ENCODE peak calls at places on chromosomes 1 and 21, in five cellular contexts. A, B, F, J and Q are unnamed samples.

GRCh38 chr1:30905898-30906620 is 2.5 kb downstream of the SDC3 start:
- DNase-seq in J (no peak), A (no peak), F (no peak), B (no peak), Q (no peak)

GRCh38 chr1:116951175-116951935 is 41.6 kb downstream of the PTGFRN start:
- DNase-seq in A (peak; percentile 57), F (no peak), J (peak; percentile 90), B (peak; percentile 77), Q (peak; percentile 26)

GRCh38 chr1:159177273-159177907 is 6.0 kb downstream of the CADM3 start:
- DNase-seq in J (peak; percentile 83), B (peak; percentile 81), F (peak; percentile 91), A (peak; percentile 20), Q (peak; percentile 82)

GRCh38 chr1:194347184-194347583 is 1160.8 kb upstream of the B3GALT2 start:
- DNase-seq in F (peak; percentile 2), B (no peak), J (no peak), A (no peak), Q (no peak)

GRCh38 chr1:248348475-248348874 is at the start of gene OR14C36:
- DNase-seq in A (no peak), J (no peak), F (no peak), B (no peak), Q (no peak)

GRCh38 chr1:203291201-203292096 is 13.9 kb upstream of the BTG2 start:
- DNase-seq in F (no peak), J (no peak), B (no peak), A (no peak), Q (no peak)

GRCh38 chr1:16440150-16440479 is 409 bp upstream of the NECAP2 start:
- DNase-seq in J (no peak), B (no peak), A (no peak), F (no peak), Q (peak; percentile 5)

GRCh38 chr1:41360074-41361027 is 883 bp upstream of the FOXO6 start:
- DNase-seq in A (peak; percentile 18), F (peak; percentile 80), J (no peak), B (no peak), Q (peak; percentile 46)

GRCh38 chr1:53629101-53629691 is 109.8 kb downstream of the GLIS1 start:
- DNase-seq in J (no peak), F (no peak), A (no peak), B (no peak), Q (no peak)

GRCh38 chr1:16210581-16210980 is 1.9 kb downstream of the ARHGEF19 start:
- DNase-seq in J (no peak), A (no peak), B (no peak), F (no peak), Q (no peak)

GRCh38 chr1:10980841-10981727 is 31.4 kb upstream of the TARDBP start:
- DNase-seq in B (no peak), A (no peak), F (no peak), J (peak; percentile 52), Q (no peak)

GRCh38 chr1:153633161-153633746 is 612 bp upstream of the CHTOP start:
- DNase-seq in J (no peak), F (no peak), A (no peak), B (no peak), Q (peak; percentile 39)

GRCh38 chr1:41539999-41540398 is 55.5 kb upstream of the EDN2 start:
- DNase-seq in B (no peak), J (no peak), A (peak; percentile 2), F (no peak), Q (no peak)

GRCh38 chr1:113904674-113905434 is at the start of the genes AP4B1 and DCLRE1B:
- DNase-seq in B (peak; percentile 100), J (peak; percentile 100), F (peak; percentile 100), A (peak; percentile 99), Q (peak; percentile 99)

GRCh38 chr1:39213511-39214002 is 9.1 kb downstream of the MACF1 start:
- DNase-seq in B (peak; percentile 41), J (peak; percentile 46), F (peak; percentile 57), A (no peak), Q (no peak)

GRCh38 chr1:19315378-19316206 is 3.5 kb downstream of the SLC66A1 start:
- DNase-seq in B (peak; percentile 47), A (no peak), J (peak; percentile 47), F (no peak), Q (peak; percentile 48)

GRCh38 chr1:228154685-228155571 is 5.2 kb downstream of the GJC2 start:
- DNase-seq in B (no peak), F (no peak), J (no peak), A (peak; percentile 7), Q (no peak)

GRCh38 chr1:185565314-185565713 is 168.9 kb upstream of the HMCN1 start:
- DNase-seq in A (no peak), J (peak; percentile 33), F (peak; percentile 10), B (no peak), Q (peak; percentile 28)

GRCh38 chr21:32611471-32611997 is 643 bp downstream of the CFAP298 start:
- DNase-seq in J (peak; percentile 32), A (no peak), B (peak; percentile 39), F (peak; percentile 42), Q (peak; percentile 17)

GRCh38 chr1:154445040-154445472 is 39.9 kb downstream of the IL6R start:
- DNase-seq in F (peak; percentile 38), A (no peak), J (no peak), B (no peak), Q (peak; percentile 74)

GRCh38 chr1:43366601-43367025 is 1.2 kb downstream of the ELOVL1 start:
- DNase-seq in J (no peak), B (no peak), A (no peak), F (peak; percentile 52), Q (peak; percentile 51)

GRCh38 chr21:16563795-16564194 is 834.0 kb downstream of the USP25 start:
- DNase-seq in F (peak; percentile 92), J (peak; percentile 62), A (no peak), B (peak; percentile 62), Q (peak; percentile 44)

GRCh38 chr21:27564684-27565280 is 597.9 kb upstream of the ADAMTS5 start:
- DNase-seq in J (peak; percentile 71), A (peak; percentile 27), F (peak; percentile 65), B (peak; percentile 68), Q (peak; percentile 52)

GRCh38 chr21:42092805-42093590 is 21.9 kb downstream of the UMODL1 start:
- DNase-seq in F (peak; percentile 46), B (no peak), A (no peak), J (no peak), Q (no peak)

GRCh38 chr1:215518594-215518993 is 48.5 kb upstream of the KCTD3 start:
- DNase-seq in B (no peak), F (no peak), J (no peak), A (no peak), Q (no peak)

GRCh38 chr1:19483261-19483660 is 2.1 kb downstream of the CAPZB start:
- DNase-seq in A (no peak), F (no peak), J (no peak), B (no peak), Q (no peak)

GRCh38 chr1:30335997-30336390 is 387.4 kb downstream of the MATN1 start:
- DNase-seq in F (no peak), B (no peak), A (no peak), J (no peak), Q (no peak)

GRCh38 chr21:46126321-46127238 is 28.7 kb downstream of the COL6A2 start:
- DNase-seq in J (no peak), F (no peak), A (peak; percentile 28), B (no peak), Q (no peak)

GRCh38 chr1:210792703-210793102 is 341.2 kb downstream of the KCNH1 start:
- DNase-seq in J (peak; percentile 27), B (no peak), A (no peak), F (peak; percentile 73), Q (peak; percentile 68)

GRCh38 chr1:10693497-10694273 is 102.8 kb downstream of the CASZ1 start:
- DNase-seq in J (no peak), F (peak; percentile 35), A (no peak), B (peak; percentile 41), Q (peak; percentile 22)

GRCh38 chr21:46153259-46154154 is 1.9 kb downstream of the FTCD start:
- DNase-seq in B (peak; percentile 47), A (peak; percentile 74), F (peak; percentile 83), J (peak; percentile 68), Q (peak; percentile 51)

DNA sequence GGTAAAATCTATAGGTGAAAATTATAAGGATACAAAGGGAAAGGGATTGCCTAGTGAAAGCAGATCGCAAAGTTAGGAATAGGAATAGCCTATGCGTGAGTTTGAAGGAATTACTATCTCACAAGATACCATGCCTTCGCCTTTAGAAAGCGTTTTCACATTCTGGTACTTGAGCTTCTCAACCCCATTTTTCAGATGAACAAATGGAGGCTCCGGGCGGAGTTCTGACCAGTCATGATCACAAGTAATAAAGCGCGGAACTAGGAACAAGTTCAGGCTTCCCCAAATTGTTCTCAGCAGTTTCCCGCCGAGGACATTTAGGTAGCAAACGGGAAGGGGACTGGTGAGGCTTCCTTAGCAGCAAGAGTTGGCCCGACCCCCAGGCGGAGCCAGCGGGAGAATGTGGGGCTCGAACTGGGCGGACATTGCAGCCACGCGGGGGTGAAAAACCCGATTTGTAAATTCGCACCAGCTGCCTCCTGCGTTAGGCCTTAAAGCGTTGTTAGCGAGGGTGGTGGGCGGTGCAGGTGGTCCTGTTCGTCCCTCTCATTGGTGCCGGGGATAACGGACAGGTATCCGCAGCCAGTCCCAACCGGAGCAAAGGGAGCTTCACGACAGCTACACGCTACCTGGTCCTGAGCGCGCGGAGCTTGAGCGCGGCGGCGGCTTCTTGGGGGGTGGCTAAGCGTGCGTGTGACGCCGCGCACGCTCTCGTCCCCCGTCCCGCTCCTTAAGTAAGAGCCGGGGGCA is 15.4 kb downstream of the SEMA6C start:
- DNase-seq in F (peak; percentile 99), B (peak; percentile 81), A (peak; percentile 93), J (peak; percentile 96), Q (no peak)
- H3K27ac ChIP-seq in F (no peak overlapping the region), B (no peak overlapping the region), A (peak overlapping the region; percentile 77), J (no peak overlapping the region), Q (no peak overlapping the region)

GRCh38 chr21:45072963-45073300 is 1.4 kb upstream of the ADARB1 start:
- DNase-seq in A (no peak), B (no peak), F (no peak), J (no peak), Q (no peak)
- H3K4me3 ChIP-seq in A (no peak overlapping the region), B (no peak overlapping the region), F (no peak overlapping the region), J (no peak overlapping the region), Q (peak overlapping the region; percentile 75)

DNA sequence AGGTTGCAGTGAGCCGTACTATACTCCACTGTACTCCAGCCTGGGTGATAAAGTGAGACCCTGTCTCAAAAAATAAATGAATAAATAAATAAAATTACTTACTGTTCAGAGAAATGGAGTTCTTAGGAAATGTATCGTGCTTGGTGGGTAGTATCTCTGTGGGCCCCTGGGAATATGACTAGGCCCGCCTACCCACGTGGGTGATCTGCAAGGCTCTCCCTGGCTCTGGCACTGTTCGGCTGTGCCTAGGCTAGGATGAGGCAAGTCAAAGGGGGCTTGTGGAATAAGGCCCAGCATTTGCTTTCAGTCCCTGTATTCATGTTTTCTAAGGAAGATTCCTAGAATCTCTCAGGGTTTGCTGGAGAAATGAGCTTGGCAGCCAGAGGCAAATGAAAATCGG is 4.5 kb upstream of the CSRP1 start:
- DNase-seq in B (no peak), J (no peak), A (no peak), F (no peak), Q (no peak)
- H3K27ac ChIP-seq in B (no peak overlapping the region), J (peak overlapping the region; percentile 96), A (peak overlapping the region; percentile 97), F (peak overlapping the region; percentile 9), Q (peak overlapping the region; percentile 48)

GRCh38 chr1:109500886-109501285 is 7.0 kb downstream of the CYB561D1 start:
- DNase-seq in J (no peak), F (no peak), A (no peak), B (no peak), Q (no peak)

GRCh38 chr1:109502368-109502851 is 7.1 kb downstream of the AMIGO1 start:
- DNase-seq in F (no peak), B (no peak), A (no peak), J (no peak), Q (no peak)

GRCh38 chr1:109503935-109504334 is 5.6 kb downstream of the AMIGO1 start:
- DNase-seq in B (no peak), J (no peak), A (no peak), F (no peak), Q (no peak)

GRCh38 chr1:109499661-109500536 is 6.0 kb downstream of the CYB561D1 start:
- DNase-seq in B (peak; percentile 28), J (peak; percentile 42), F (peak; percentile 81), A (no peak), Q (peak; percentile 63)

GRCh38 chr1:109501644-109502367 is 7.7 kb downstream of the AMIGO1 start:
- DNase-seq in J (no peak), B (no peak), F (no peak), A (no peak), Q (no peak)
- H3K4me3 ChIP-seq in J (no peak overlapping the region), B (no peak overlapping the region), F (no peak overlapping the region), A (no peak overlapping the region), Q (no peak overlapping the region)